ENCODE peak calls at places on chromosomes 7 and 10, in four cellular contexts. R is EL, E is substantia nigra, L is prostate gland. O is an unnamed sample.

GRCh38 chr10:131901181-131901829 is 497 bp downstream of the PPP2R2D start:
- DNase-seq in R (peak), E (no peak), L (peak), O (peak)

GRCh38 chr7:33678675-33679335 is 226.5 kb upstream of the BMPER start:
- DNase-seq in E (no peak), R (no peak), L (no peak), O (no peak)

GRCh38 chr7:50653997-50654425 is 88.8 kb upstream of the DDC start:
- DNase-seq in E (no peak), L (peak), R (no peak), O (no peak)

GRCh38 chr10:123996302-123996701 is 97.1 kb downstream of the CHST15 start:
- DNase-seq in L (no peak), E (no peak), R (no peak), O (no peak)

GRCh38 chr7:91913612-91914011 is 27.1 kb upstream of the AKAP9 start:
- DNase-seq in R (peak), E (no peak), L (no peak), O (no peak)

GRCh38 chr7:66415659-66416265 is 210.6 kb downstream of the TPST1 start:
- DNase-seq in L (no peak), R (peak), E (no peak), O (no peak)

GRCh38 chr10:77641788-77642397 is 4.3 kb upstream of the KCNMA1 start:
- DNase-seq in R (peak), E (peak), L (peak), O (peak)

GRCh38 chr7:90595801-90596683 is at the start of gene CDK14:
- DNase-seq in L (peak), E (peak), R (peak), O (no peak)

GRCh38 chr10:14556285-14556956 is 218.3 kb downstream of the FAM107B start:
- DNase-seq in E (no peak), R (no peak), L (no peak), O (peak)

GRCh38 chr7:135597926-135598305 is 40.2 kb downstream of the NUP205 start:
- DNase-seq in L (no peak), E (peak), R (no peak), O (no peak)

GRCh38 chr7:23105644-23106490 is at the start of gene KLHL7:
- DNase-seq in R (peak), L (peak), E (peak), O (peak)

GRCh38 chr7:83410989-83411591 is 237.8 kb downstream of the SEMA3E start:
- DNase-seq in L (peak), R (peak), E (peak), O (no peak)

O was measured in T follicular helper cell.